ENCODE peak calls at places on chromosomes 16 and 17, in nine cellular contexts. F is T47D; R is G401; T is activated T-cell treated with anti-CD3 and anti-CD28 coated beads, Interleukin-2, amount 50 U/mL, for 24 hours; W is activated naive CD4-positive, alpha-beta T cell treated with anti-CD3 and anti-CD28 coated beads for 36 hours; K is mesenchymal stem cell; S is CD4-positive, alpha-beta memory T cell; B is nephron progenitor cell; Z is M059J. D is an unnamed sample.

GRCh38 chr17:50267074-50267841 is 7.0 kb upstream of the TMEM92 start:
- DNase-seq in W (no peak), Z (no peak), T (no peak), B (no peak), S (no peak), K (no peak), F (no peak), R (no peak), D (no peak)

GRCh38 chr16:30636599-30636998 is 14.2 kb upstream of the PRR14 start:
- DNase-seq in B (no peak), R (no peak), F (no peak), T (no peak), W (no peak), Z (no peak), K (no peak), S (no peak), D (no peak)

GRCh38 chr17:21240375-21241055 is 12.7 kb downstream of the NATD1 start:
- DNase-seq in Z (no peak), T (no peak), B (peak; percentile 34), F (no peak), K (no peak), S (no peak), W (no peak), R (no peak), D (no peak)

GRCh38 chr16:30002614-30003346 is 6.7 kb downstream of the INO80E start:
- DNase-seq in S (no peak), R (no peak), F (no peak), T (no peak), W (no peak), Z (no peak), K (no peak), B (no peak), D (no peak)

GRCh38 chr17:79845601-79845949 is 6.3 kb upstream of the CBX4 start:
- DNase-seq in W (no peak), Z (no peak), R (peak; percentile 9), T (no peak), K (no peak), B (no peak), S (no peak), F (no peak), D (no peak)

GRCh38 chr16:17538942-17539341 is 68.2 kb upstream of the XYLT1 start:
- DNase-seq in S (no peak), T (no peak), R (no peak), W (no peak), K (no peak), Z (peak; percentile 65), F (no peak), B (no peak), D (no peak)

GRCh38 chr17:31492880-31493655 is 101.6 kb downstream of the RAB11FIP4 start:
- DNase-seq in B (no peak), K (no peak), F (no peak), T (peak; percentile 78), W (peak; percentile 90), Z (no peak), S (no peak), R (no peak), D (no peak)

GRCh38 chr16:85008267-85008666 is 3.1 kb downstream of the ZDHHC7 start:
- DNase-seq in B (no peak), K (no peak), F (no peak), Z (no peak), W (no peak), R (no peak), S (no peak), T (no peak), D (no peak)

GRCh38 chr16:10521681-10522274 is 58.6 kb downstream of the EMP2 start:
- DNase-seq in Z (peak; percentile 70), S (peak; percentile 37), T (peak; percentile 33), B (peak; percentile 60), W (peak; percentile 64), R (peak; percentile 76), F (peak; percentile 86), K (peak; percentile 66), D (peak; percentile 43)

GRCh38 chr17:7445011-7445927 is at the start of gene CHRNB1:
- DNase-seq in R (no peak), Z (peak; percentile 61), F (no peak), K (peak; percentile 57), B (peak; percentile 94), W (peak; percentile 53), S (peak; percentile 42), T (peak; percentile 46), D (peak; percentile 88)

GRCh38 chr16:51430716-51431369 is 279.8 kb upstream of the SALL1 start:
- DNase-seq in S (no peak), K (no peak), B (no peak), Z (peak; percentile 58), R (no peak), F (no peak), W (no peak), T (no peak), D (no peak)

GRCh38 chr17:15260376-15261062 is 4.6 kb downstream of the PMP22 start:
- DNase-seq in T (peak; percentile 77), K (peak; percentile 84), R (peak; percentile 68), B (peak; percentile 88), W (peak; percentile 68), S (peak; percentile 28), F (peak; percentile 58), Z (peak; percentile 82), D (peak; percentile 73)

GRCh38 chr17:61669522-61669921 is 78.5 kb upstream of the NACA2 start:
- DNase-seq in T (no peak), B (no peak), F (no peak), Z (no peak), R (no peak), S (no peak), W (no peak), K (no peak), D (no peak)

GRCh38 chr16:89761304-89761922 is 40.1 kb downstream of the ZNF276 start:
- DNase-seq in S (peak; percentile 55), W (no peak), F (no peak), B (no peak), Z (no peak), T (no peak), K (no peak), R (no peak), D (no peak)

GRCh38 chr17:28268610-28269313 is 50.2 kb upstream of the TMEM97 start:
- DNase-seq in B (no peak), S (no peak), W (no peak), R (no peak), K (no peak), Z (no peak), F (no peak), T (no peak), D (no peak)

GRCh38 chr17:412211-413015 is 59.8 kb upstream of the RPH3AL start:
- DNase-seq in K (peak; percentile 60), F (peak; percentile 66), S (peak; percentile 78), B (peak; percentile 53), R (peak; percentile 86), Z (peak; percentile 64), T (peak; percentile 62), W (peak; percentile 83), D (peak; percentile 28)

GRCh38 chr16:85202631-85203461 is 90.6 kb upstream of the CIBAR2 start:
- DNase-seq in B (peak; percentile 59), T (no peak), R (no peak), F (no peak), Z (no peak), K (peak; percentile 95), W (no peak), S (no peak), D (no peak)

GRCh38 chr16:48447940-48448536 is 62.8 kb upstream of the SIAH1 start:
- DNase-seq in W (no peak), K (no peak), F (no peak), Z (no peak), R (no peak), B (no peak), S (no peak), T (no peak), D (no peak)

GRCh38 chr16:23857901-23858300 is 22.1 kb downstream of the PRKCB start:
- DNase-seq in R (no peak), T (no peak), B (no peak), F (no peak), K (no peak), W (no peak), S (no peak), Z (no peak), D (no peak)

GRCh38 chr16:89540557-89540956 is 19.9 kb upstream of the RPL13 start:
- DNase-seq in K (no peak), W (no peak), R (no peak), B (no peak), F (no peak), T (no peak), Z (no peak), S (no peak), D (no peak)

GRCh38 chr16:58684001-58684353 is 593 bp downstream of the SLC38A7 start:
- DNase-seq in Z (peak; percentile 34), W (no peak), T (no peak), R (peak; percentile 14), F (no peak), K (peak; percentile 41), S (no peak), B (no peak), D (no peak)

GRCh38 chr16:70685938-70686375 is at the start of gene MTSS2:
- DNase-seq in K (peak; percentile 91), R (peak; percentile 85), Z (peak; percentile 86), F (peak; percentile 94), B (peak; percentile 95), S (no peak), W (peak; percentile 31), T (peak; percentile 56), D (peak; percentile 96)

GRCh38 chr16:1533443-1533951 is at the start of gene TMEM204:
- DNase-seq in S (peak; percentile 58), Z (no peak), T (peak; percentile 73), K (peak; percentile 72), B (peak; percentile 14), R (no peak), F (no peak), W (peak; percentile 67), D (no peak)

GRCh38 chr17:17511971-17512858 is 16.0 kb upstream of the RASD1 start:
- DNase-seq in Z (peak; percentile 99), K (peak; percentile 91), B (no peak), T (no peak), S (no peak), F (peak; percentile 24), W (no peak), R (no peak), D (no peak)

GRCh38 chr17:56173958-56174357 is 20.7 kb downstream of the ANKFN1 start:
- DNase-seq in W (no peak), F (peak; percentile 89), T (no peak), R (peak; percentile 5), S (no peak), B (no peak), K (peak; percentile 3), Z (peak; percentile 64), D (no peak)

GRCh38 chr16:20904507-20905079 is 4.0 kb downstream of the LYRM1 start:
- DNase-seq in R (no peak), S (peak; percentile 62), Z (peak; percentile 88), T (no peak), K (peak; percentile 64), W (peak; percentile 22), F (peak; percentile 44), B (no peak), D (no peak)

GRCh38 chr16:11722468-11722808 is 20.2 kb downstream of the TXNDC11 start:
- DNase-seq in F (no peak), T (no peak), B (no peak), K (no peak), R (no peak), Z (no peak), S (no peak), W (no peak), D (no peak)

GRCh38 chr16:84357191-84357651 is 11.1 kb upstream of the ATP2C2 start:
- DNase-seq in R (peak; percentile 22), B (no peak), Z (peak; percentile 88), W (peak; percentile 40), T (no peak), F (no peak), K (no peak), S (no peak), D (no peak)

GRCh38 chr17:64278614-64279013 is 15.6 kb upstream of the TEX2 start:
- DNase-seq in R (no peak), S (no peak), B (no peak), W (peak; percentile 54), T (no peak), K (peak; percentile 38), F (peak; percentile 52), Z (peak; percentile 75), D (no peak)

GRCh38 chr17:2055494-2056220 is 754 bp downstream of the HIC1 start:
- DNase-seq in S (peak; percentile 39), R (no peak), K (peak; percentile 37), Z (no peak), T (peak; percentile 67), W (peak; percentile 63), F (no peak), B (peak; percentile 34), D (no peak)

GRCh38 chr17:80168371-80168770 is 1.5 kb upstream of the CARD14 start:
- DNase-seq in Z (no peak), R (no peak), B (no peak), T (no peak), S (no peak), F (peak; percentile 80), W (no peak), K (no peak), D (no peak)

D was measured in HuH-7.5.